ENCODE peak calls at places on chromosomes 5 and 9, in four cellular contexts. N is BE2C, D is tibial nerve, Z is kidney epithelial cell. G is an unnamed sample.

GRCh38 chr5:66807743-66808142 is 211.6 kb downstream of the MAST4 start:
- DNase-seq in N (peak; percentile 50), D (peak; percentile 40), Z (peak; percentile 32), G (no peak)

GRCh38 chr5:161547573-161548471 is 1.3 kb upstream of the GABRB2 start:
- DNase-seq in N (no peak), D (no peak), Z (no peak), G (no peak)

GRCh38 chr5:149745-150450 is 41.4 kb upstream of the LRRC14B start:
- DNase-seq in N (no peak), D (no peak), Z (no peak), G (no peak)

GRCh38 chr5:157253547-157253946 is 12.4 kb upstream of the CYFIP2 start:
- DNase-seq in N (peak; percentile 47), D (peak; percentile 74), Z (no peak), G (no peak)

GRCh38 chr5:133336969-133337410 is 275.4 kb downstream of the FSTL4 start:
- DNase-seq in N (no peak), D (no peak), Z (no peak), G (peak; percentile 33)

GRCh38 chr9:125829743-125830142 is 82.6 kb downstream of the PBX3 start:
- DNase-seq in N (peak; percentile 58), D (no peak), Z (no peak), G (no peak)

GRCh38 chr9:132182609-132183073 is 20.8 kb downstream of the NTNG2 start:
- DNase-seq in N (peak; percentile 70), D (no peak), Z (no peak), G (no peak)

GRCh38 chr9:18320046-18320445 is 153.9 kb upstream of the ADAMTSL1 start:
- DNase-seq in N (no peak), D (no peak), Z (no peak), G (no peak)

GRCh38 chr9:93262537-93263310 is 78.8 kb downstream of the WNK2 start:
- DNase-seq in N (no peak), D (no peak), Z (no peak), G (no peak)

GRCh38 chr5:160792281-160792680 is 59.7 kb downstream of the ATP10B start:
- DNase-seq in N (no peak), D (no peak), Z (no peak), G (no peak)

GRCh38 chr5:181086410-181087229 is 44.3 kb downstream of the OR2V1 start:
- DNase-seq in N (no peak), D (no peak), Z (no peak), G (no peak)

GRCh38 chr5:181087309-181087708 is 43.7 kb downstream of the OR2V1 start:
- DNase-seq in N (no peak), D (no peak), Z (no peak), G (no peak)

GRCh38 chr5:181084631-181085195 is 44.6 kb downstream of the BTNL9 start:
- DNase-seq in N (no peak), D (no peak), Z (no peak), G (no peak)

GRCh38 chr5:181092428-181092827 is 38.5 kb downstream of the OR2V1 start:
- DNase-seq in N (no peak), D (no peak), Z (no peak), G (no peak)

DNA sequence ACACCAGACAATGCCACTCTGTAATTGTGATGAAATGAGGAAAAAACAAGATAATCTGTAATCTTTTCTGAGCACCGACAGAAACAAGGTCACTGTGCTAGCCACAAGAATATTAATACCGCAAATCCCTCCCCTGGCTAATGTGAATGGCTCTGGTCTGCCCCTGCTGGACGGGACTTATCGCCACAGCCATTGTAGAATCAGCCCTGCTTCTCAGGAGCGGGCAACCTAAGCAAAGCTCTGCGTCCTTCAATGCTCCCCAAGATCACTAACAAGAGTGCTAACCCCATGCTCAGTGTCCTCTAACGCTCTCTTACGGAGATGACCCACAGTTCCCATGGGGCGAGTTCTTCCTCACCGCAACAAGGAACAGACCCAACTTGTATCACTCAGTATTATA is 42.7 kb downstream of the OR2V1 start:
- DNase-seq in N (no peak), D (no peak), Z (no peak), G (no peak)
- TF ChIP-seq CTCF in N (peak; percentile 62), D (no peak), Z (peak; percentile 39), G (no peak)

GRCh38 chr5:9212605-9213004 is 333.3 kb downstream of the SEMA5A start:
- DNase-seq in N (no peak), D (no peak), Z (no peak), G (no peak)
- TF ChIP-seq CTCF in N (no peak), D (no peak), Z (no peak), G (no peak)

DNA sequence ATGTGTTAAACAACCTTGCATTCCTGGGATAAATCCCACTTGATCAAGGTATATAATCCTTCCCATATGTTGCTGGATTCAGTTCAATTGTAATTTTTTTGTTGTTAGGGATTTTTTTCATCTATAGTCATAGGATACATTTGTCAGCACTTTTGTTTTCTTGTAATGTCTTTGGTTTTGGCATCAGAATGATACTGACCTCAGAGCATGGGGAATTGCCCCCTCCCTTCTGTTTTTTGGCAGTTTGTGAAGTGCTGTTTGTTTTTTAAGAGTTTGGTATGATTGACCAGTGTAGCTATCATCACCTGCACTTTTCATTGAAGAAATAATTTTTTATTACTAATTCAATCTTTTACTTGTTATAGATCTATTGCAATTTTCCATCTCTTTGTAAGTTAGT is 176.8 kb upstream of the RASEF start:
- DNase-seq in N (no peak), D (no peak), Z (no peak), G (no peak)
- TF ChIP-seq CTCF in N (no peak), D (no peak), Z (no peak), G (no peak)

DNA sequence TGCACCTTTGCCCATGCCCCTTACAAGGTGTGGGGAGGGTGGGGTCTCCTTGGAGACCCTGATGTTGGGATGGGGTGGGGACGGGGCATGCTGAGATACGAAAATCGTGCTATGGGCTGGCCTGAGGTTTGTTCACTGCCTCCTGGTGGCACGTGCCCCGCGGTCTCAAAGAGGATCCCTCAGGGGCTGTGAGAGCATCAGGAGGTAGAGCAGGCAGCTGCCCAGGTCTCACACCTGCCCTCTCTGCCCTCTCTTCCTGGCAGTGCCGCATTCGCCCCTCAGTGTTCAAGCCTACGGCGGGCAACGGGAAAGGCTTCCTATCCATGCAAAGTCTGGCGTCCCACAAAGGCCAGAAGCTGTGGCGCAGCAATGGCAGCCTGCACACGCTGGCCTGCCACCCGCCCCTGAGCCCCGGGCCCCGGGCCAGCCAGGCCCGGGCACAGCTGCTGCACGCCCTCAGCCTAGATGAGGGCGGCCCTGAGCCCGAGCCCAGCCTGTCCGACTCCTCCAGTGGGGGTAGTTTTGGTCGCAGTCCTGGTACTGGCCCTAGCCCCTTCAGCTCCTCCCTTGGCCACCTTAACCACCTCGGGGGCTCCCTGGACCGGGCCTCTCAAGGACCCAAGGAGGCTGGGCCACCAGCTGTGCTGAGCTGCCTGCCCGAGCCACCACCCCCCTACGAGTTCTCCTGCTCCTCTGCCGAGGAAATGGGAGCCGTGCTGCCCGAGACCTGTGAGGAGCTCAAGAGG is 6.8 kb downstream of the N4BP3 start:
- DNase-seq in N (no peak), D (no peak), Z (no peak), G (no peak)
- TF ChIP-seq CTCF in N (no peak), D (no peak), Z (no peak), G (no peak)

DNA sequence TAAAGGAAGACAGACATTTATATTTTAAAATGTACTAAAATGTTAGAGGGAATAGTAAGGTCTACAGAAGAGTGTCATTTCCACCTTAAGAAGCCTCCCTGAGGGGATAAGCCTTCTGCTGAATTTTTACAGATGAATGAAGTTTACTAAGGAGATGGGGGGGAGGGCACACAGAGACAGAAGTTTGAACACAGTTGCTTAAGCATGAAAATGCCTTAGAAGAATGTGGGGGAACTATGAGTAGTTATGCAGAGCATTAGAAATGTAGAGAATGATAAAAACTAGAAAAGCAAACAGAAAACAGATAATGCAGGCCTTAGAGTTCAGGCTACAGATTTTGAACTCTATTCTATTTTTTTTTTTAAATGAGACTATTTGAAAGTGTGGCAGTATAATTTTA is 232.2 kb upstream of the VLDLR start:
- DNase-seq in N (no peak), D (no peak), Z (no peak), G (no peak)
- TF ChIP-seq CTCF in N (no peak), D (no peak), Z (no peak), G (no peak)

DNA sequence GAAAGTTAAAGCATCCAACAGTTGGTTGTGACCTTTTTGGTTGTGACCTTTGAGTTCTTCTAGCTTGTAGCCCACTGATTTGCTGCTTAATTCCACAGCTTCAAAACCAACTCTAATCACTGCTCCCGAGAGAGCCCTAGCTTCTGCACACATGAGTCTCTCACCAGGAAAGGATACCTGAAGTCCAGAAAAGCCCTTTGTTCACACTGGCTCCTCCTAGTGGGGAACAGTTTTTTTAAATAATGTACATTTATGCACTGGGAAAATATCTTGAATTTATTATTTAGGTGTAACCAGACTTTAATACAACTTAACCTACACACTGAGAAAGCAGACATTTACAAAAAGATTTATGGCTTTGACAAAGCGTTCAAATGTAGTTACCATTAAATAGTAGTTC is 120.2 kb upstream of the CCDC152 start:
- DNase-seq in N (no peak), D (no peak), Z (no peak), G (no peak)
- TF ChIP-seq CTCF in N (peak; percentile 21), D (no peak), Z (peak; percentile 35), G (peak; percentile 10)

DNA sequence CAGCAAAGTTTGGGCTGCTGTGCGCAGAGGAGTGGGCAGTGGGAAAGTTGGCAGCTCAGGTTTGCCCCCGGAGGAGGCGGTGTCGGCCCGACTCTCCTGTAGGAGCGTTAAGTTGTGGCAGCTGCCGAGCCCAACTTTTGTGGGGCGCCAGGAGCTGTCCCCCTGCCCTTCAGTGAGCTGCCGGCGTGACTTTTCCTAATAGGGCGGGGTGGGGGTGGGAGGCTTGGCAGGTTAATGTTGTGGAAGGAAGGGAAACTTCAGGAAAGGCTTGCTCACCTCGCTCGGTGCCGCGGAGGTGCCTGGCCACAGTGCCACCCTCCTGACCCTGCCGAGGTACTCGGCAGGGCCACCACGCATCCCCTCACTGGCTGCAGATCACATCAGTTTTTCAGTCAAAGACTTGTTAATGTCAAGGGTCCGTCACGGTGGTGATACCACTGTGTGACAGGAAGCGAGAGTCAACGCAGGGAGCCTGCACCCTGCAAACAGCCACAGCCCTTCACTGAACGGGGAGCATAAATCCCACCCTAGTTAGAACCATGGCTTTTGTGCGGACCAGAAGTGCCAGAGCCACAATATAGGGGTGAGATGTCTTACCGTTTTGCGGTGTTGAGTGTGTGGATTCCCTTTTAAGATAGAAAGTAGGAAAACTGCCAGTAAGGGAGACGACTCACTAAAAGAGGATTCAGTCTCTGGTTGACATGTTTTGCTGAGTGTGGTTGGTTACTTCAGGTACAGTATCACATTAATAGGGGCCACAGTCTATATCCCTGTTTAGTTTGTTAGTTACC is 746 bp downstream of the LNPEP start:
- DNase-seq in N (peak; percentile 50), D (peak; percentile 13), Z (no peak), G (peak; percentile 24)
- TF ChIP-seq CTCF in N (no peak), D (no peak), Z (peak; percentile 5), G (no peak)